ENCODE peak calls at places on chromosomes 3 and 15, in nine cellular contexts. H is AG04450; L is chondrocyte; F is Caco-2; S is CD8-positive, alpha-beta T cell; D is AG09309; X is GM20000; R is mesothelial cell of epicardium; Q is keratinocyte. E is an unnamed sample.

GRCh38 chr3:118808743-118809142 is 225.9 kb downstream of the IGSF11 start:
- DNase-seq in H (no peak), L (no peak), F (peak), S (no peak), D (no peak), X (no peak), R (no peak), Q (no peak), E (no peak)

GRCh38 chr3:68705695-68706429 is 226.5 kb downstream of the TAFA4 start:
- DNase-seq in H (no peak), L (no peak), F (no peak), S (no peak), D (no peak), X (no peak), R (no peak), Q (no peak), E (no peak)

GRCh38 chr3:80367149-80367548 is 599.4 kb upstream of the ROBO1 start:
- DNase-seq in H (no peak), L (no peak), F (no peak), S (no peak), D (no peak), X (no peak), R (no peak), Q (no peak), E (no peak)

GRCh38 chr3:43096761-43097160 is 9.1 kb downstream of the POMGNT2 start:
- DNase-seq in H (no peak), L (no peak), F (no peak), S (no peak), D (no peak), X (no peak), R (no peak), Q (no peak), E (no peak)

GRCh38 chr3:30775070-30775469 is 119.4 kb downstream of the GADL1 start:
- DNase-seq in H (no peak), L (no peak), F (no peak), S (no peak), D (no peak), X (no peak), R (no peak), Q (no peak), E (no peak)

GRCh38 chr3:111590096-111590491 is 5.1 kb downstream of the ZBED2 start:
- DNase-seq in H (no peak), L (no peak), F (no peak), S (no peak), D (no peak), X (no peak), R (no peak), Q (no peak), E (no peak)

GRCh38 chr3:118637866-118638265 is 396.8 kb downstream of the IGSF11 start:
- DNase-seq in H (no peak), L (no peak), F (no peak), S (no peak), D (no peak), X (no peak), R (no peak), Q (no peak), E (no peak)

GRCh38 chr3:127674099-127674792 is 1.5 kb downstream of the ABTB1 start:
- DNase-seq in H (no peak), L (peak), F (peak), S (no peak), D (no peak), X (no peak), R (peak), Q (no peak), E (no peak)

GRCh38 chr3:186095584-186096061 is 13.3 kb downstream of the ETV5 start:
- DNase-seq in H (no peak), L (no peak), F (no peak), S (no peak), D (no peak), X (no peak), R (no peak), Q (no peak), E (peak)

GRCh38 chr3:112358311-112358780 is 25.4 kb downstream of the CD200 start:
- DNase-seq in H (no peak), L (no peak), F (no peak), S (no peak), D (no peak), X (no peak), R (no peak), Q (no peak), E (no peak)

GRCh38 chr3:13343601-13344000 is 76.5 kb downstream of the NUP210 start:
- DNase-seq in H (no peak), L (no peak), F (no peak), S (no peak), D (no peak), X (no peak), R (no peak), Q (no peak), E (no peak)

GRCh38 chr3:148962513-148962912 is 28.8 kb upstream of the GYG1 start:
- DNase-seq in H (peak), L (no peak), F (no peak), S (no peak), D (peak), X (no peak), R (no peak), Q (peak), E (no peak)

GRCh38 chr15:70327328-70328136 is 229.8 kb upstream of the TLE3 start:
- DNase-seq in H (no peak), L (no peak), F (no peak), S (no peak), D (peak), X (no peak), R (peak), Q (no peak), E (no peak)

GRCh38 chr3:129971368-129972052 is 3.0 kb upstream of the TRH start:
- DNase-seq in H (no peak), L (no peak), F (no peak), S (no peak), D (no peak), X (no peak), R (no peak), Q (no peak), E (no peak)

GRCh38 chr3:41933154-41933676 is 28.7 kb downstream of the ULK4 start:
- DNase-seq in H (peak), L (no peak), F (no peak), S (no peak), D (peak), X (no peak), R (no peak), Q (no peak), E (no peak)

GRCh38 chr15:63837032-63837431 is 3.3 kb upstream of the HERC1 start:
- DNase-seq in H (no peak), L (no peak), F (no peak), S (no peak), D (no peak), X (no peak), R (no peak), Q (no peak), E (no peak)

GRCh38 chr3:152219769-152220255 is 48.9 kb upstream of the MBNL1 start:
- DNase-seq in H (no peak), L (no peak), F (no peak), S (no peak), D (no peak), X (no peak), R (no peak), Q (no peak), E (no peak)

GRCh38 chr15:62393196-62393595 is 228.1 kb upstream of the C2CD4B start:
- DNase-seq in H (no peak), L (no peak), F (no peak), S (no peak), D (no peak), X (no peak), R (no peak), Q (no peak), E (no peak)

GRCh38 chr15:62392411-62392810 is 227.3 kb upstream of the C2CD4B start:
- DNase-seq in H (no peak), L (no peak), F (peak), S (no peak), D (no peak), X (peak), R (no peak), Q (no peak), E (no peak)

GRCh38 chr15:62391565-62392262 is 226.6 kb upstream of the C2CD4B start:
- DNase-seq in H (no peak), L (peak), F (peak), S (peak), D (no peak), X (peak), R (peak), Q (no peak), E (no peak)

GRCh38 chr15:62389887-62390792 is 225.1 kb upstream of the C2CD4B start:
- DNase-seq in H (no peak), L (peak), F (peak), S (peak), D (no peak), X (peak), R (peak), Q (no peak), E (peak)

DNA sequence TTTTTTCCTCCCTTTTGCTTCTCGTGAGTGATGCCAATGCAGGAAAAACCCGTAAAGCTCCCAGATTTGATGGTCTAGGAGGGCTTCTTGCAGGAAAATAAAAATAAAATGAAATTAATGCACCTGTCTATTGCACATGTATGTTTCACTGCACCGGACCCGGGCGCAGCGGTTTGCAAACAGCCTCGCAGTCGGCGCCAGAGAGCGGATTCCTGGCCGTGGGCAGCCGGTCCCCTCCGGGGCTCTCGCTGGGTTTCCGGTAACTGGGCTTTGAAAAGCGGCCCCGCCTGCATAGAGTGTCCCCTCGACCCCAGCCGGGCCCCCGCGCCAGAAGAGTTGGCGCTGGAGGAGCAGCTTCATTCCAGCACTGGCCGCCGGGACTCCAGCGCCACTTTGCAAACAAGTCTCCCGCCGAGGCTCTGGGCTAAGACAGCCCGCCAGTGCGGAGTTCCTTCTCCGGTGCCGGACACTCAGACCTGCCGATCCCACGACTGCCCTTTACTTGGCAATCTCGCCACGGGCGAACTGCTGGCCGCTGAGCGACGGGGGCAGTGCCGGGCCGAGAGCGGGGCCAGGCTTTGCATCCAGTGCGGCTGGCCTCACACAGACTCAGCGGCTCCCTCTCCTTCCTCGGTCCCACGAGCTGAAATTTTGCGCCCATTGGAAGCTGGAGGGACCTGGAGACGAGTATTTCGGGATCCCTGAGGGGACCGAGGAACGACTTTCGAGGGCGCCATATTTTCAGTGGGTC is 225.9 kb upstream of the C2CD4B start:
- DNase-seq in H (no peak), L (peak), F (peak), S (peak), D (no peak), X (peak), R (peak), Q (no peak), E (no peak)
- TF ChIP-seq CTCF in H (peak), L (peak), F (no peak), S (no peak), D (no peak), X (no peak), R (no peak), Q (no peak), E (no peak)

GRCh38 chr3:63364909-63365308 is 86.8 kb downstream of the SYNPR start:
- DNase-seq in H (no peak), L (no peak), F (no peak), S (no peak), D (no peak), X (no peak), R (no peak), Q (no peak), E (no peak)
- TF ChIP-seq CTCF in H (no peak), L (peak), F (peak), S (no peak), D (peak), X (no peak), R (peak), Q (peak), E (no peak)

GRCh38 chr3:156674911-156675743 is 737 bp downstream of the TIPARP start:
- DNase-seq in H (no peak), L (peak), F (peak), S (peak), D (no peak), X (peak), R (peak), Q (no peak), E (peak)
- TF ChIP-seq CTCF in H (peak), L (peak), F (peak), S (no peak), D (no peak), X (peak), R (peak), Q (peak), E (peak)

GRCh38 chr3:169811606-169812123 is 1.0 kb upstream of the LRRIQ4 start:
- DNase-seq in H (peak), L (no peak), F (no peak), S (peak), D (peak), X (no peak), R (no peak), Q (no peak), E (no peak)

GRCh38 chr3:169813757-169814517 is 1.2 kb upstream of the LRRC34 start:
- DNase-seq in H (no peak), L (no peak), F (no peak), S (peak), D (no peak), X (peak), R (no peak), Q (no peak), E (peak)

GRCh38 chr3:169809230-169809795 is 3.4 kb upstream of the LRRIQ4 start:
- DNase-seq in H (no peak), L (no peak), F (no peak), S (no peak), D (no peak), X (no peak), R (no peak), Q (no peak), E (no peak)

GRCh38 chr3:169812844-169813677 is at the start of the genes LRRC34 and LRRIQ4:
- DNase-seq in H (peak), L (no peak), F (no peak), S (peak), D (peak), X (peak), R (peak), Q (peak), E (peak)

DNA sequence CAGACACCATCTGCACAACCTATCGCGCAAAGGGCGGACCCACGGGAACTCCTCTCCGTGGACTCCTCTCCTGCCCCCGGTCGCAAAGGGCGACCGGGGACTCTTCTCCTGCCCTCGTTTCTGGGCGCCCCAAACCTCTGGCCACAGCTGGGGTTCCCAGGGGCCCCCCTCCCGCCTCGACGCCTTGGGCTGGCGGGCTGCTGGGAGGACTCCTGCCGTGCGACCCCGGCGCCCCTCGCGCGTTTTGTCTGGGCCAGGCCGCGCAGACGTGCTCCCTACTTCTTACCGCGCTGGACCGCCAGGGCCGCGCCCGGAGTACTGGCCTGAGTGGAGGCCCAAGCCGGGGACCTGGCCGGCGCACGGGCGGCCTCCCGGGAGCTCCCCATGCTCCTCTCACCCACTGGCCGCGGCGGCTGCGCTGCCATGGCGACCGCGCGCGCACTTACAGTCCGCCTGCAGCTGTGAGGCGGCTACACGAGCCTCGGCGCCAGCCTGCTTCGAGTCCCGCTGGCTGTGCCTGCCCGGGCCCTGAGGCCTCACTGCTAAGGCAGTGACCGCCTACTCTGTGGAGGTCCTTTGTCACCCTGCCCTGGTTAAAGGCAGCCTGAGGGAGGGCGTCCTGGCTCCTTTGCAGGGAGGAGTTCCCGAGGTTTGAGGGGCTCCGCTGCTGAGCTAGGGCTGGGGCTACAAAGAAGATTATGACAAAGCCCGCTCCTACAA is 386 bp upstream of the LRRIQ4 start:
- DNase-seq in H (peak), L (no peak), F (peak), S (peak), D (peak), X (peak), R (peak), Q (no peak), E (peak)
- TF ChIP-seq CTCF in H (no peak), L (no peak), F (no peak), S (no peak), D (no peak), X (no peak), R (no peak), Q (no peak), E (no peak)

GRCh38 chr3:168467085-168467714 is 371.5 kb upstream of the GOLIM4 start:
- DNase-seq in H (peak), L (no peak), F (no peak), S (no peak), D (no peak), X (peak), R (no peak), Q (no peak), E (no peak)
- TF ChIP-seq CTCF in H (peak), L (peak), F (no peak), S (no peak), D (peak), X (peak), R (no peak), Q (peak), E (no peak)